ENCODE peak calls at places on chromosome 16, in ten cellular contexts. B is T-helper 1 cell; J is AG20443; Q is fibroblast of pulmonary artery; G is DMS79; M is NAMALWA; C is germinal center; D is adrenal gland; V is HT-29; P is naive thymus-derived CD8-positive, alpha-beta T cell. O is an unnamed sample.

GRCh38 chr16:84845496-84846002 is 25.8 kb downstream of the CRISPLD2 start:
- DNase-seq in G (no peak), D (no peak), P (no peak), J (no peak), Q (no peak), M (no peak), C (no peak), B (no peak), V (no peak), O (no peak)

GRCh38 chr16:29821663-29822115 is 1.4 kb downstream of the MVP start:
- DNase-seq in D (peak), G (peak), J (peak), M (no peak), V (peak), Q (peak), P (no peak), C (no peak), B (no peak), O (no peak)

GRCh38 chr16:51125992-51126391 is 25.1 kb downstream of the SALL1 start:
- DNase-seq in M (no peak), J (no peak), B (no peak), C (no peak), V (peak), G (no peak), D (no peak), Q (no peak), P (no peak), O (no peak)

GRCh38 chr16:80319181-80319580 is 221.6 kb upstream of the DYNLRB2 start:
- DNase-seq in G (no peak), Q (no peak), C (peak), J (no peak), D (no peak), B (no peak), V (peak), M (no peak), P (no peak), O (no peak)

GRCh38 chr16:47732806-47733150 is 271.6 kb downstream of the PHKB start:
- DNase-seq in J (peak), B (no peak), G (no peak), D (no peak), V (no peak), C (no peak), Q (peak), M (no peak), P (no peak), O (no peak)

GRCh38 chr16:27458196-27458728 is 56.3 kb downstream of the IL21R start:
- DNase-seq in J (no peak), Q (no peak), P (no peak), D (no peak), G (no peak), M (no peak), B (no peak), V (no peak), C (no peak), O (no peak)

GRCh38 chr16:66717112-66717675 is 20.7 kb upstream of the CMTM4 start:
- DNase-seq in J (peak), M (peak), V (peak), B (no peak), Q (peak), D (peak), G (no peak), P (no peak), C (no peak), O (peak)

GRCh38 chr16:77431131-77431670 is 3.6 kb downstream of the ADAMTS18 start:
- DNase-seq in J (peak), B (no peak), G (peak), C (no peak), Q (peak), P (no peak), D (no peak), V (no peak), M (no peak), O (no peak)

GRCh38 chr16:12874135-12874534 is 27.3 kb upstream of the SHISA9 start:
- DNase-seq in J (peak), B (no peak), D (no peak), M (no peak), Q (peak), G (no peak), C (no peak), V (no peak), P (no peak), O (no peak)

GRCh38 chr16:11372924-11373306 is 27.7 kb downstream of the RMI2 start:
- DNase-seq in C (no peak), V (no peak), M (no peak), P (no peak), J (no peak), B (no peak), G (no peak), D (no peak), Q (no peak), O (no peak)

GRCh38 chr16:67055712-67056487 is 27.0 kb downstream of the CBFB start:
- DNase-seq in P (no peak), D (no peak), G (no peak), J (peak), M (no peak), Q (peak), V (no peak), C (no peak), B (no peak), O (peak)

O was measured in activated CD4-positive, alpha-beta memory T cell treated with anti-CD3 and anti-CD28 coated beads, Interleukin-2, amount 10 ng/mL, durations not matched to agents 7 days and 5 days.